ENCODE peak calls at places on chromosomes 4 and X, in four cellular contexts. One of them, this sample, is unnamed.

GRCh38 chr4:140038031-140038533 is 115.9 kb downstream of the MAML3 start:
- DNase-seq in EL: no peak
- DNase-seq in endothelial cell: no peak
- DNase-seq in Caki2: peak
- DNase-seq in this sample: peak

GRCh38 chr4:51845055-51845426 is 2.1 kb downstream of the DCUN1D4 start:
- DNase-seq in Caki2: no peak
- DNase-seq in EL: no peak
- DNase-seq in endothelial cell: no peak
- DNase-seq in this sample: no peak

GRCh38 chrX:24444645-24445044 is 20.4 kb upstream of the PDK3 start:
- DNase-seq in EL: no peak
- DNase-seq in endothelial cell: no peak
- DNase-seq in Caki2: no peak
- DNase-seq in this sample: no peak

GRCh38 chr4:23728393-23728792 is 161.5 kb downstream of the PPARGC1A start:
- DNase-seq in endothelial cell: no peak
- DNase-seq in EL: peak
- DNase-seq in Caki2: peak
- DNase-seq in this sample: peak

GRCh38 chr4:87806520-87806919 is 7.2 kb downstream of the IBSP start:
- DNase-seq in Caki2: no peak
- DNase-seq in EL: peak
- DNase-seq in endothelial cell: no peak
- DNase-seq in this sample: peak

GRCh38 chrX:55119712-55120111 is 30.9 kb downstream of the PAGE2 start:
- DNase-seq in endothelial cell: no peak
- DNase-seq in EL: peak
- DNase-seq in Caki2: no peak
- DNase-seq in this sample: no peak

GRCh38 chrX:140502491-140503229 is 2.2 kb downstream of the SOX3 start:
- DNase-seq in EL: no peak
- DNase-seq in endothelial cell: no peak
- DNase-seq in Caki2: no peak
- DNase-seq in this sample: peak

GRCh38 chr4:152118819-152119553 is 358.2 kb upstream of the GATB start:
- DNase-seq in endothelial cell: no peak
- DNase-seq in Caki2: no peak
- DNase-seq in EL: no peak
- DNase-seq in this sample: no peak

GRCh38 chrX:39409246-39409917 is 608.1 kb downstream of the MID1IP1 start:
- DNase-seq in EL: no peak
- DNase-seq in endothelial cell: no peak
- DNase-seq in Caki2: no peak
- DNase-seq in this sample: peak

GRCh38 chrX:13194291-13195103 is 125.4 kb downstream of the ATXN3L start:
- DNase-seq in Caki2: peak
- DNase-seq in EL: no peak
- DNase-seq in endothelial cell: no peak
- DNase-seq in this sample: no peak

GRCh38 chrX:99301990-99302389 is 1108.1 kb downstream of the PCDH19 start:
- DNase-seq in EL: no peak
- DNase-seq in Caki2: no peak
- DNase-seq in endothelial cell: no peak
- DNase-seq in this sample: no peak

GRCh38 chrX:11781734-11782370 is 23.8 kb downstream of the MSL3 start:
- DNase-seq in endothelial cell: no peak
- DNase-seq in Caki2: no peak
- DNase-seq in EL: no peak
- DNase-seq in this sample: no peak

GRCh38 chrX:103718120-103718519 is 7.4 kb downstream of the TMEM31 start:
- DNase-seq in Caki2: no peak
- DNase-seq in EL: no peak
- DNase-seq in endothelial cell: no peak
- DNase-seq in this sample: no peak

GRCh38 chr4:81039351-81040174 is 9.1 kb downstream of the BMP3 start:
- DNase-seq in Caki2: no peak
- DNase-seq in EL: no peak
- DNase-seq in endothelial cell: no peak
- DNase-seq in this sample: no peak

GRCh38 chr4:141905751-141906150 is 269.4 kb downstream of the IL15 start:
- DNase-seq in EL: peak
- DNase-seq in Caki2: no peak
- DNase-seq in endothelial cell: no peak
- DNase-seq in this sample: peak

GRCh38 chrX:15849555-15849954 is 5.1 kb downstream of the AP1S2 start:
- DNase-seq in EL: peak
- DNase-seq in endothelial cell: no peak
- DNase-seq in Caki2: peak
- DNase-seq in this sample: peak

GRCh38 chr4:182188622-182189021 is 54.6 kb upstream of the TENM3 start:
- DNase-seq in endothelial cell: no peak
- DNase-seq in EL: peak
- DNase-seq in Caki2: peak
- DNase-seq in this sample: no peak

GRCh38 chr4:37279894-37280592 is 35.5 kb downstream of the NWD2 start:
- DNase-seq in Caki2: peak
- DNase-seq in endothelial cell: no peak
- DNase-seq in EL: no peak
- DNase-seq in this sample: no peak

GRCh38 chrX:17078031-17078730 is 131.7 kb downstream of the REPS2 start:
- DNase-seq in EL: peak
- DNase-seq in Caki2: peak
- DNase-seq in endothelial cell: no peak
- DNase-seq in this sample: peak

GRCh38 chr4:185256444-185256843 is 47.0 kb downstream of the SNX25 start:
- DNase-seq in endothelial cell: no peak
- DNase-seq in Caki2: no peak
- DNase-seq in EL: peak
- DNase-seq in this sample: peak

GRCh38 chr4:7384003-7384928 is 50.5 kb downstream of the PSAPL1 start:
- DNase-seq in EL: no peak
- DNase-seq in Caki2: no peak
- DNase-seq in endothelial cell: peak
- DNase-seq in this sample: no peak

GRCh38 chr4:148653681-148654080 is 211.5 kb upstream of the NR3C2 start:
- DNase-seq in EL: no peak
- DNase-seq in endothelial cell: no peak
- DNase-seq in Caki2: no peak
- DNase-seq in this sample: no peak

GRCh38 chrX:21490341-21490740 is 116.1 kb downstream of the CNKSR2 start:
- DNase-seq in EL: no peak
- DNase-seq in endothelial cell: no peak
- DNase-seq in Caki2: peak
- DNase-seq in this sample: peak

GRCh38 chrX:38965883-38966282 is 164.6 kb downstream of the MID1IP1 start:
- DNase-seq in EL: no peak
- DNase-seq in endothelial cell: no peak
- DNase-seq in Caki2: no peak
- DNase-seq in this sample: no peak

GRCh38 chr4:56244681-56245080 is 142.6 kb downstream of the AASDH start:
- DNase-seq in EL: no peak
- DNase-seq in Caki2: no peak
- DNase-seq in endothelial cell: no peak
- DNase-seq in this sample: no peak

GRCh38 chrX:19566359-19567141 is 51.2 kb upstream of the MAP3K15 start:
- DNase-seq in EL: peak
- DNase-seq in endothelial cell: no peak
- DNase-seq in Caki2: no peak
- DNase-seq in this sample: no peak

GRCh38 chr4:140305053-140305452 is 68.4 kb upstream of the SCOC start:
- DNase-seq in endothelial cell: no peak
- DNase-seq in EL: no peak
- DNase-seq in Caki2: no peak
- DNase-seq in this sample: peak

GRCh38 chrX:1592128-1592862 is 891 bp downstream of the AKAP17A start:
- DNase-seq in endothelial cell: peak
- DNase-seq in EL: peak
- DNase-seq in Caki2: no peak
- DNase-seq in this sample: peak

GRCh38 chr4:102438873-102439614 is 62.1 kb upstream of the NFKB1 start:
- DNase-seq in Caki2: peak
- DNase-seq in endothelial cell: no peak
- DNase-seq in EL: peak
- DNase-seq in this sample: peak

GRCh38 chr4:135244605-135245146 is 1043.1 kb upstream of the PABPC4L start:
- DNase-seq in Caki2: no peak
- DNase-seq in EL: peak
- DNase-seq in endothelial cell: no peak
- DNase-seq in this sample: peak

GRCh38 chr4:24209131-24209530 is 319.3 kb upstream of the PPARGC1A start:
- DNase-seq in EL: no peak
- DNase-seq in Caki2: no peak
- DNase-seq in endothelial cell: no peak
- DNase-seq in this sample: no peak

GRCh38 chr4:36189511-36190226 is 54.6 kb downstream of the ARAP2 start:
- DNase-seq in EL: no peak
- DNase-seq in Caki2: no peak
- DNase-seq in endothelial cell: no peak
- DNase-seq in this sample: no peak

GRCh38 chrX:40945366-40945713 is 139.9 kb upstream of the USP9X start:
- DNase-seq in endothelial cell: no peak
- DNase-seq in Caki2: peak
- DNase-seq in EL: peak
- DNase-seq in this sample: peak

GRCh38 chr4:156294577-156294976 is 340.9 kb upstream of the CTSO start:
- DNase-seq in EL: peak
- DNase-seq in Caki2: peak
- DNase-seq in endothelial cell: peak
- DNase-seq in this sample: peak

This sample was measured in astrocyte of the hippocampus.